ENCODE peak calls at places on chromosomes 16 and 17, in eight cellular contexts. D, G, U, H, X, V, Y and I are unnamed samples.
A peak's percentile ranks its signal among the peaks of the same experiment; 100 is the strongest.

GRCh38 chr16:71609066-71609465 is 16.9 kb upstream of the MARVELD3 start:
- DNase-seq in D (no peak), G (no peak), U (no peak), H (no peak), X (no peak), V (no peak), Y (no peak), I (no peak)

GRCh38 chr17:63843387-63844292 is 1.2 kb upstream of the SMARCD2 start:
- DNase-seq in D (peak; percentile 88), G (peak; percentile 45), U (peak; percentile 94), H (peak; percentile 44), X (peak; percentile 45), V (no peak), Y (peak; percentile 77), I (no peak)

GRCh38 chr16:23026777-23027362 is 122.4 kb downstream of the USP31 start:
- DNase-seq in D (no peak), G (no peak), U (peak; percentile 25), H (no peak), X (no peak), V (peak; percentile 55), Y (no peak), I (no peak)

GRCh38 chr16:51153275-51153991 is 2.4 kb upstream of the SALL1 start:
- DNase-seq in D (no peak), G (no peak), U (no peak), H (no peak), X (no peak), V (peak; percentile 63), Y (no peak), I (no peak)

GRCh38 chr16:79286646-79287423 is 313.7 kb downstream of the MAF start:
- DNase-seq in D (peak; percentile 72), G (peak; percentile 47), U (peak; percentile 91), H (peak; percentile 35), X (peak; percentile 58), V (no peak), Y (no peak), I (peak; percentile 72)

GRCh38 chr16:84044108-84044488 is 1.5 kb upstream of the SLC38A8 start:
- DNase-seq in D (no peak), G (no peak), U (peak; percentile 14), H (no peak), X (no peak), V (no peak), Y (no peak), I (no peak)

GRCh38 chr16:31148281-31148728 is 1.6 kb downstream of the PRSS36 start:
- DNase-seq in D (peak; percentile 58), G (no peak), U (no peak), H (no peak), X (peak; percentile 88), V (peak; percentile 78), Y (no peak), I (peak; percentile 92)

GRCh38 chr17:43079578-43080302 is 45.4 kb downstream of the BRCA1 start:
- DNase-seq in D (no peak), G (no peak), U (no peak), H (no peak), X (peak; percentile 29), V (no peak), Y (no peak), I (no peak)

GRCh38 chr17:5121186-5121841 is 5.5 kb downstream of the USP6 start:
- DNase-seq in D (no peak), G (no peak), U (no peak), H (no peak), X (peak; percentile 5), V (no peak), Y (no peak), I (peak; percentile 28)

GRCh38 chr16:11224096-11224893 is 31.7 kb downstream of the SOCS1 start:
- DNase-seq in D (peak; percentile 94), G (peak; percentile 78), U (peak; percentile 63), H (peak; percentile 57), X (peak; percentile 86), V (no peak), Y (peak; percentile 87), I (peak; percentile 90)

GRCh38 chr16:86991679-86992078 is 325.5 kb downstream of the C16orf95 start:
- DNase-seq in D (no peak), G (no peak), U (no peak), H (no peak), X (no peak), V (no peak), Y (no peak), I (no peak)

GRCh38 chr16:54143410-54143809 is 143.2 kb downstream of the IRX3 start:
- DNase-seq in D (no peak), G (no peak), U (no peak), H (no peak), X (no peak), V (no peak), Y (no peak), I (no peak)

GRCh38 chr16:29943846-29944669 is 17.8 kb upstream of the TMEM219 start:
- DNase-seq in D (no peak), G (no peak), U (no peak), H (no peak), X (peak; percentile 79), V (no peak), Y (no peak), I (no peak)

GRCh38 chr16:50747206-50747956 is 5.5 kb downstream of the CYLD start:
- DNase-seq in D (no peak), G (no peak), U (peak; percentile 36), H (no peak), X (no peak), V (no peak), Y (no peak), I (no peak)

GRCh38 chr16:57845115-57845514 is 42.8 kb upstream of the KIFC3 start:
- DNase-seq in D (no peak), G (no peak), U (no peak), H (no peak), X (no peak), V (no peak), Y (no peak), I (no peak)

GRCh38 chr16:78122774-78123315 is 23.4 kb downstream of the WWOX start:
- DNase-seq in D (peak; percentile 66), G (no peak), U (peak; percentile 63), H (no peak), X (no peak), V (no peak), Y (no peak), I (no peak)

GRCh38 chr17:74356640-74357465 is 4.8 kb downstream of the BTBD17 start:
- DNase-seq in D (peak; percentile 63), G (no peak), U (no peak), H (no peak), X (no peak), V (no peak), Y (no peak), I (no peak)

GRCh38 chr17:74354123-74354522 is 7.5 kb downstream of the BTBD17 start:
- DNase-seq in D (peak; percentile 76), G (peak; percentile 54), U (peak; percentile 58), H (peak; percentile 41), X (peak; percentile 55), V (peak; percentile 92), Y (no peak), I (peak; percentile 79)

GRCh38 chr17:74355065-74355464 is 6.6 kb downstream of the BTBD17 start:
- DNase-seq in D (no peak), G (no peak), U (no peak), H (no peak), X (no peak), V (no peak), Y (no peak), I (no peak)

GRCh38 chr17:74353446-74354060 is 8.1 kb downstream of the BTBD17 start:
- DNase-seq in D (no peak), G (no peak), U (no peak), H (no peak), X (no peak), V (no peak), Y (no peak), I (no peak)

GRCh38 chr17:74354561-74354960 is 7.1 kb downstream of the BTBD17 start:
- DNase-seq in D (no peak), G (no peak), U (no peak), H (no peak), X (no peak), V (no peak), Y (no peak), I (no peak)
- H3K4me3 ChIP-seq in D (no peak overlapping the region), G (no peak overlapping the region), U (no peak overlapping the region), H (no peak overlapping the region), X (no peak overlapping the region), V (no peak overlapping the region), Y (no peak overlapping the region), I (no peak overlapping the region)

GRCh38 chr17:58277726-58278595 is 2.8 kb downstream of the MPO start:
- DNase-seq in D (no peak), G (no peak), U (no peak), H (no peak), X (no peak), V (no peak), Y (peak; percentile 47), I (no peak)
- H3K27ac ChIP-seq in D (no peak overlapping the region), G (no peak overlapping the region), U (no peak overlapping the region), H (no peak overlapping the region), X (no peak overlapping the region), V (no peak overlapping the region), Y (no peak overlapping the region), I (no peak overlapping the region)

DNA sequence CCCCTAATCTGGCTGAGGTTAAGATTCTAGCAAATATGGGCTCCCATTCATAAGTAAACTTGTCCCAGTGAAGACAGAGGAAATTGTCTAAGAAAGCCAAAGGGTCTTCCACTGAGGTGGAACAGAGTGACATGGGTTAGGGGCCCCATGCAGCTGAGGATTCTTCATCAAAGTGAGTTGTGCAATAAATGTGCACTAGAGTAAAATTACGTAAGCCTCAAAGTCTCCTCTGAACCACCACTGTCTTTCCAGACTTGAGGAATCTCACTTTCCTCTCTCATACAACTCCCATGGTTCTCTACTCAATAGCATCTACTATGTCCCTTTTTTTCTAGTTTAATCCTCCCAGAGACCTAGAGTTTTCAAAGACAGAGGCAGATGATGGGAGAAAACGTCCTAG is 132.4 kb downstream of the CA10 start:
- DNase-seq in D (no peak), G (no peak), U (no peak), H (no peak), X (no peak), V (no peak), Y (no peak), I (no peak)
- H3K4me3 ChIP-seq in D (no peak overlapping the region), G (no peak overlapping the region), U (no peak overlapping the region), H (no peak overlapping the region), X (no peak overlapping the region), V (no peak overlapping the region), Y (no peak overlapping the region), I (no peak overlapping the region)

GRCh38 chr16:14965328-14965727 is 9.5 kb upstream of the PDXDC1 start:
- DNase-seq in D (peak; percentile 16), G (no peak), U (no peak), H (no peak), X (no peak), V (no peak), Y (no peak), I (no peak)
- H3K27ac ChIP-seq in D (no peak overlapping the region), G (no peak overlapping the region), U (no peak overlapping the region), H (no peak overlapping the region), X (no peak overlapping the region), V (no peak overlapping the region), Y (no peak overlapping the region), I (no peak overlapping the region)

GRCh38 chr16:12704492-12705111 is 99.1 kb downstream of the CPPED1 start:
- DNase-seq in D (no peak), G (no peak), U (no peak), H (no peak), X (no peak), V (no peak), Y (no peak), I (no peak)
- H3K4me3 ChIP-seq in D (no peak overlapping the region), G (no peak overlapping the region), U (no peak overlapping the region), H (no peak overlapping the region), X (no peak overlapping the region), V (no peak overlapping the region), Y (no peak overlapping the region), I (no peak overlapping the region)